ENCODE peak calls at places on chromosomes 5 and 9, in four cellular contexts. L is PC-9, Y is cardiac muscle cell, J is mesenchymal stem cell. A is an unnamed sample.

GRCh38 chr5:40578501-40579451 is 100.9 kb upstream of the PTGER4 start:
- DNase-seq in L (no peak), J (peak; percentile 8), Y (no peak), A (no peak)

GRCh38 chr5:117463836-117464235 is 889.2 kb upstream of the SEMA6A start:
- DNase-seq in Y (no peak), L (no peak), J (no peak), A (no peak)

GRCh38 chr9:76353280-76353679 is 40.9 kb downstream of the RFK start:
- DNase-seq in L (peak; percentile 29), J (peak; percentile 14), Y (no peak), A (no peak)

GRCh38 chr5:143011621-143012020 is 241.4 kb downstream of the ARHGAP26 start:
- DNase-seq in J (no peak), Y (no peak), L (no peak), A (no peak)

GRCh38 chr9:117400131-117400530 is 14.7 kb downstream of the ASTN2 start:
- DNase-seq in L (no peak), J (no peak), Y (no peak), A (no peak)

GRCh38 chr5:135195267-135195603 is 161.2 kb upstream of the PITX1 start:
- DNase-seq in L (no peak), Y (no peak), J (no peak), A (no peak)

GRCh38 chr5:66960373-66961137 is 236.0 kb downstream of the CD180 start:
- DNase-seq in L (no peak), J (peak; percentile 32), Y (peak; percentile 36), A (no peak)

GRCh38 chr9:85401998-85402397 is 339.8 kb downstream of the AGTPBP1 start:
- DNase-seq in J (no peak), Y (no peak), L (no peak), A (no peak)

GRCh38 chr9:71121275-71122168 is at the start of gene TRPM3:
- DNase-seq in Y (peak; percentile 11), J (no peak), L (no peak), A (no peak)

GRCh38 chr9:23830949-23831730 is 5.1 kb upstream of the ELAVL2 start:
- DNase-seq in L (no peak), Y (no peak), J (no peak), A (no peak)

GRCh38 chr9:114282507-114282906 is 40.4 kb upstream of the ORM1 start:
- DNase-seq in Y (no peak), L (no peak), J (no peak), A (no peak)

GRCh38 chr5:148828461-148829247 is 2.2 kb downstream of the ADRB2 start:
- DNase-seq in Y (no peak), J (no peak), L (no peak), A (no peak)

GRCh38 chr5:148826082-148826971 is at the start of gene ADRB2:
- DNase-seq in J (peak; percentile 95), Y (peak; percentile 98), L (peak; percentile 98), A (peak; percentile 88)

GRCh38 chr5:148829248-148829594 is 2.8 kb downstream of the ADRB2 start:
- DNase-seq in Y (no peak), L (no peak), J (no peak), A (no peak)

GRCh38 chr5:148829734-148830133 is 3.3 kb downstream of the ADRB2 start:
- DNase-seq in J (no peak), L (no peak), Y (peak; percentile 19), A (no peak)

DNA sequence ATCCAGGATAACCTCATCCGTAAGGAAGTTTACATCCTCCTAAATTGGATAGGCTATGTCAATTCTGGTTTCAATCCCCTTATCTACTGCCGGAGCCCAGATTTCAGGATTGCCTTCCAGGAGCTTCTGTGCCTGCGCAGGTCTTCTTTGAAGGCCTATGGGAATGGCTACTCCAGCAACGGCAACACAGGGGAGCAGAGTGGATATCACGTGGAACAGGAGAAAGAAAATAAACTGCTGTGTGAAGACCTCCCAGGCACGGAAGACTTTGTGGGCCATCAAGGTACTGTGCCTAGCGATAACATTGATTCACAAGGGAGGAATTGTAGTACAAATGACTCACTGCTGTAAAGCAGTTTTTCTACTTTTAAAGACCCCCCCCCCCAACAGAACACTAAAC is 1.3 kb downstream of the ADRB2 start:
- DNase-seq in Y (no peak), J (no peak), L (no peak), A (no peak)
- H3K4me3 ChIP-seq in Y (peak overlapping the region; percentile 42), J (no peak overlapping the region), L (peak overlapping the region; percentile 63), A (peak overlapping the region; percentile 74)

DNA sequence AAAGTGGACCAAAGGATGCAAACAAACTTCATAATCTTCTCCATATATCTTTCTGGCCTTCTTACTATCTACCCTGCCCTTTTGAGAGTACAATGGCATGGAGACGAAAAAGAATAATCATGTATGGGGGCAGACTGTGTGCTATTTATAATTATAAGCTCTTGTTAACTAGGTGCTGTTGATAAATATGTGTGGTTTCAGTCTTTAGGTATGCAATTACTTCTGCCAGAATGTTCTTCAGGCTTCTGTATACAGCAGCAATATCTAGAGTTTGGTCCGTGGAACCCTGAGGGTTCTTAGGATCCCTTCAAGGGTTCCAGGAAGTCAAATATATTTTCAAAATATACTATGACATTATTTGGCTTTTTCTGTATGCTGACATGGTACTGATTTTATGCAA is 20.5 kb upstream of the PRR16 start:
- DNase-seq in Y (no peak), L (no peak), J (no peak), A (no peak)
- H3K4me1 ChIP-seq in Y (no peaks in the 10 kb centered on the region), L (no peaks in the 10 kb centered on the region), J (no peaks in the 10 kb centered on the region), A (no peaks in the 10 kb centered on the region)

GRCh38 chr9:136848393-136849037 is 694 bp upstream of the PHPT1 start:
- DNase-seq in J (no peak), L (peak; percentile 68), Y (peak; percentile 64), A (no peak)

GRCh38 chr9:136851941-136852663 is at the start of gene MAMDC4:
- DNase-seq in Y (no peak), J (no peak), L (no peak), A (no peak)

GRCh38 chr9:136849038-136849959 is at the start of gene PHPT1:
- DNase-seq in L (peak; percentile 99), Y (peak; percentile 99), J (peak; percentile 99), A (peak; percentile 93)

GRCh38 chr9:136850866-136851775 is 1.0 kb upstream of the MAMDC4 start:
- DNase-seq in L (no peak), Y (no peak), J (no peak), A (no peak)

GRCh38 chr9:136849960-136850865 is 1.0 kb downstream of the PHPT1 start:
- DNase-seq in Y (no peak), J (no peak), L (no peak), A (no peak)
- H3K4me3 ChIP-seq in Y (peak overlapping the region; percentile 62), J (peak overlapping the region; percentile 88), L (peak overlapping the region; percentile 87), A (peak overlapping the region; percentile 71)

GRCh38 chr5:172873513-172873912 is 39.5 kb downstream of the ERGIC1 start:
- DNase-seq in J (no peak), Y (no peak), L (no peak), A (no peak)
- H3K4me1 ChIP-seq in J (peaks cover 49% of the 10 kb centered on the region), Y (peaks cover 46% of the 10 kb centered on the region), L (peaks cover 28% of the 10 kb centered on the region), A (no peaks in the 10 kb centered on the region)

GRCh38 chr9:90641090-90641489 is 1.5 kb downstream of the DIRAS2 start:
- DNase-seq in Y (no peak), J (no peak), L (no peak), A (no peak)

GRCh38 chr9:90642570-90643539 is at the start of gene DIRAS2:
- DNase-seq in Y (peak; percentile 86), L (peak; percentile 72), J (peak; percentile 71), A (no peak)

GRCh38 chr9:90645721-90646120 is 3.1 kb upstream of the DIRAS2 start:
- DNase-seq in J (no peak), Y (no peak), L (no peak), A (no peak)

GRCh38 chr9:90637626-90638025 is 5.0 kb downstream of the DIRAS2 start:
- DNase-seq in Y (no peak), L (no peak), J (no peak), A (no peak)

DNA sequence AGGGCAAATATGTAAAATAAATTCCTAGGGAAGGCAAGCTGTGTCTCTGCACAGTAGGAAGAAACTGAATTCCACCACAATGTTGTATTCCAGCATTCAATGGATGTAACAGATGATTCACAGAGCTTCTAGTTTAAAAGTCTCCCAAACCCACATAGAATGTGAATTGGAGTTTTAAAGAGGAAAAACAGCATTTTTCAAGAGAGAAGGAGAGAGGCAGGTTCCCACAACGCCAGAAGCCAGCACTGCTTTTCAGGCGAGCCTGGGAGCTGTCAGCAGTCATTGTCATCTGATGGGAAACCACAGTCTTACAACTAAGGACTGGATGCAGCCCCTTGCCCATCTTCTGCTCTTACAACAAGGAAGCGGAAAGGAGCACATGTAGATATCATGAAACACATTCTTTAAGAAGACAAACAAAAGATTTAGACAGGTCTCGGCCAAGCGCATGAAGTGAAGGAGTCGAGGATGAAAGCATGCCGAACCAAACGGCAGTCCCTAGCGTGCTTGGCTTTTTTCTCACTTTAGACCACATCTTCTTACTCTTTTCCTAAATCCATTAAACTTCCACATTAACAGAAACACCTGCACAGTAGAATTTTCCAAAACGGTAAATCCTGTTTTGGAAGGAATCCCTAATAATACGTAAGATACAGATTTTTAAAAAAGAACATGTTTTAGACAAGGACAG is 611 bp downstream of the DIRAS2 start:
- DNase-seq in L (no peak), J (peak; percentile 4), Y (peak; percentile 11), A (no peak)
- H3K4me3 ChIP-seq in L (peak overlapping the region; percentile 58), J (peak overlapping the region; percentile 79), Y (peak overlapping the region; percentile 28), A (no peak overlapping the region)

GRCh38 chr5:115859378-115859777 is 17.6 kb downstream of the AP3S1 start:
- DNase-seq in L (no peak), J (no peak), Y (no peak), A (no peak)

GRCh38 chr5:115858396-115858795 is 16.7 kb downstream of the AP3S1 start:
- DNase-seq in Y (no peak), L (no peak), J (no peak), A (no peak)

GRCh38 chr5:115855959-115856358 is 14.2 kb downstream of the AP3S1 start:
- DNase-seq in J (no peak), Y (no peak), L (no peak), A (no peak)

GRCh38 chr5:115857621-115858349 is 16.1 kb downstream of the AP3S1 start:
- DNase-seq in Y (no peak), J (peak; percentile 33), L (no peak), A (no peak)

GRCh38 chr5:115856936-115857524 is 15.3 kb downstream of the AP3S1 start:
- DNase-seq in L (no peak), J (no peak), Y (no peak), A (no peak)
- H3K4me1 ChIP-seq in L (peaks cover 26% of the 10 kb centered on the region), J (no peaks in the 10 kb centered on the region), Y (peaks cover 5% of the 10 kb centered on the region), A (no peaks in the 10 kb centered on the region)

DNA sequence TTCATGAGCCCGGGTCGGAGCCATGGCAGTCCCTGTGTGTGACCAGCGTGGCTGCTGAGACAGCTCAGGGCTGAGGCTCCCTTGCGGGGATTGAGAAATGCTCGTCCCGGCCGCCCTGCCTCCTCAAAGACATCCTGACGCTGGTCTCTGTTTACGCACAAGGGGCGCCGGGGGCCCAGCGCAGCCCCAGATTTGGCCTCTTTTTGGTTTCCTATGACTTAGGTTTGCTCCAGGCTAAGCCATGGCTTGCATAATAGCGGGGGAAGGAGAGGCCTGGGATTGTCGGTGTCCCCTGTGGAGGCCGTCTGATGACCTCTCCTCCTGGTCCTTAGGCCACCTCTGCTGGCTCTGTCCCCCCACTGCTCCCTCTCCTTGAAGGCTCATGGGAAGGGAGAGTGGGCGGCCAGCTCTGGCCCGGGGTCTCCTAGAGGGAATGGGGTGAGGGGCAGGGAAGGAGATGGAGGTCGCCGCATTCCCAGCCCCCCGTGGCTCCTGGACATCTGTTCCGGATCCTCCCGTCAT is 3.5 kb downstream of the LAMC3 start:
- DNase-seq in L (no peak), Y (no peak), J (peak; percentile 50), A (no peak)
- H3K4me3 ChIP-seq in L (no peak overlapping the region), Y (no peak overlapping the region), J (peak overlapping the region; percentile 14), A (no peak overlapping the region)

A was measured in effector memory CD4-positive, alpha-beta T cell.